ENCODE peak calls at places on chromosome 13, in six cellular contexts. One of them, this sample, is unnamed.

GRCh38 chr13:28754698-28755545 is 36.2 kb upstream of the SLC46A3 start:
- DNase-seq in heart left ventricle: peak; percentile 69
- DNase-seq in Peyer's patch: no peak
- DNase-seq in adrenal gland: peak; percentile 31
- DNase-seq in GM12878: no peak
- DNase-seq in esophagus muscularis mucosa: peak; percentile 55
- DNase-seq in this sample: no peak

GRCh38 chr13:19782049-19782726 is 557 bp downstream of the PSPC1 start:
- DNase-seq in GM12878: no peak
- DNase-seq in adrenal gland: peak; percentile 73
- DNase-seq in heart left ventricle: peak; percentile 83
- DNase-seq in Peyer's patch: peak; percentile 49
- DNase-seq in esophagus muscularis mucosa: peak; percentile 92
- DNase-seq in this sample: peak; percentile 36

GRCh38 chr13:61255035-61255796 is 160.4 kb downstream of the PCDH20 start:
- DNase-seq in esophagus muscularis mucosa: no peak
- DNase-seq in adrenal gland: no peak
- DNase-seq in Peyer's patch: no peak
- DNase-seq in heart left ventricle: no peak
- DNase-seq in GM12878: no peak
- DNase-seq in this sample: no peak

GRCh38 chr13:88022826-88023225 is 351.7 kb downstream of the SLITRK5 start:
- DNase-seq in Peyer's patch: no peak
- DNase-seq in esophagus muscularis mucosa: no peak
- DNase-seq in heart left ventricle: no peak
- DNase-seq in adrenal gland: no peak
- DNase-seq in GM12878: no peak
- DNase-seq in this sample: no peak

GRCh38 chr13:44575741-44576395 is at the start of gene TSC22D1:
- DNase-seq in Peyer's patch: peak; percentile 56
- DNase-seq in adrenal gland: peak; percentile 36
- DNase-seq in heart left ventricle: peak; percentile 72
- DNase-seq in GM12878: no peak
- DNase-seq in esophagus muscularis mucosa: no peak
- DNase-seq in this sample: peak; percentile 14

GRCh38 chr13:62544928-62545327 is 1129.3 kb upstream of the PCDH20 start:
- DNase-seq in esophagus muscularis mucosa: no peak
- DNase-seq in GM12878: no peak
- DNase-seq in Peyer's patch: no peak
- DNase-seq in heart left ventricle: no peak
- DNase-seq in adrenal gland: no peak
- DNase-seq in this sample: no peak

GRCh38 chr13:71730267-71730666 is 136.7 kb downstream of the DACH1 start:
- DNase-seq in Peyer's patch: no peak
- DNase-seq in esophagus muscularis mucosa: no peak
- DNase-seq in GM12878: no peak
- DNase-seq in heart left ventricle: no peak
- DNase-seq in adrenal gland: no peak
- DNase-seq in this sample: no peak

GRCh38 chr13:39232999-39233398 is 194.7 kb downstream of the NHLRC3 start:
- DNase-seq in esophagus muscularis mucosa: no peak
- DNase-seq in Peyer's patch: no peak
- DNase-seq in adrenal gland: no peak
- DNase-seq in GM12878: no peak
- DNase-seq in heart left ventricle: no peak
- DNase-seq in this sample: no peak

GRCh38 chr13:105991622-105992254 is 543.7 kb downstream of the EFNB2 start:
- DNase-seq in heart left ventricle: no peak
- DNase-seq in adrenal gland: no peak
- DNase-seq in esophagus muscularis mucosa: peak; percentile 50
- DNase-seq in Peyer's patch: no peak
- DNase-seq in GM12878: no peak
- DNase-seq in this sample: no peak

GRCh38 chr13:112442483-112443090 is 66.4 kb downstream of the SPACA7 start:
- DNase-seq in esophagus muscularis mucosa: peak; percentile 85
- DNase-seq in adrenal gland: no peak
- DNase-seq in GM12878: no peak
- DNase-seq in Peyer's patch: no peak
- DNase-seq in heart left ventricle: peak; percentile 39
- DNase-seq in this sample: no peak

GRCh38 chr13:67515895-67516294 is 285.8 kb upstream of the PCDH9 start:
- DNase-seq in heart left ventricle: no peak
- DNase-seq in esophagus muscularis mucosa: no peak
- DNase-seq in Peyer's patch: no peak
- DNase-seq in GM12878: no peak
- DNase-seq in adrenal gland: no peak
- DNase-seq in this sample: no peak

GRCh38 chr13:26295812-26296211 is 41.9 kb downstream of the CDK8 start:
- DNase-seq in GM12878: no peak
- DNase-seq in heart left ventricle: no peak
- DNase-seq in Peyer's patch: no peak
- DNase-seq in adrenal gland: no peak
- DNase-seq in esophagus muscularis mucosa: no peak
- DNase-seq in this sample: no peak

GRCh38 chr13:30908416-30908980 is 2.4 kb downstream of the MEDAG start:
- DNase-seq in esophagus muscularis mucosa: peak; percentile 77
- DNase-seq in adrenal gland: peak; percentile 21
- DNase-seq in Peyer's patch: no peak
- DNase-seq in heart left ventricle: no peak
- DNase-seq in GM12878: no peak
- DNase-seq in this sample: no peak

GRCh38 chr13:20369886-20370361 is 137.8 kb upstream of the GJB6 start:
- DNase-seq in esophagus muscularis mucosa: no peak
- DNase-seq in Peyer's patch: no peak
- DNase-seq in adrenal gland: no peak
- DNase-seq in GM12878: peak; percentile 59
- DNase-seq in heart left ventricle: no peak
- DNase-seq in this sample: no peak

GRCh38 chr13:85586422-85586831 is 212.8 kb downstream of the SLITRK6 start:
- DNase-seq in Peyer's patch: no peak
- DNase-seq in heart left ventricle: no peak
- DNase-seq in GM12878: no peak
- DNase-seq in esophagus muscularis mucosa: no peak
- DNase-seq in adrenal gland: no peak
- DNase-seq in this sample: no peak

GRCh38 chr13:68378294-68378693 is 1148.2 kb upstream of the PCDH9 start:
- DNase-seq in heart left ventricle: no peak
- DNase-seq in adrenal gland: no peak
- DNase-seq in esophagus muscularis mucosa: no peak
- DNase-seq in GM12878: no peak
- DNase-seq in Peyer's patch: no peak
- DNase-seq in this sample: no peak

GRCh38 chr13:31444266-31444862 is 244.6 kb downstream of the B3GLCT start:
- DNase-seq in adrenal gland: no peak
- DNase-seq in GM12878: no peak
- DNase-seq in Peyer's patch: no peak
- DNase-seq in heart left ventricle: no peak
- DNase-seq in esophagus muscularis mucosa: no peak
- DNase-seq in this sample: no peak

GRCh38 chr13:80040977-80041310 is 300.0 kb downstream of the SPRY2 start:
- DNase-seq in esophagus muscularis mucosa: no peak
- DNase-seq in heart left ventricle: no peak
- DNase-seq in GM12878: no peak
- DNase-seq in adrenal gland: no peak
- DNase-seq in Peyer's patch: no peak
- DNase-seq in this sample: no peak

GRCh38 chr13:20231839-20232555 is at the start of gene GJB6:
- DNase-seq in esophagus muscularis mucosa: no peak
- DNase-seq in Peyer's patch: no peak
- DNase-seq in adrenal gland: no peak
- DNase-seq in GM12878: no peak
- DNase-seq in heart left ventricle: no peak
- DNase-seq in this sample: peak; percentile 66

GRCh38 chr13:113109151-113110047 is 3.8 kb downstream of the F7 start:
- DNase-seq in GM12878: no peak
- DNase-seq in heart left ventricle: peak; percentile 48
- DNase-seq in esophagus muscularis mucosa: no peak
- DNase-seq in Peyer's patch: no peak
- DNase-seq in adrenal gland: no peak
- DNase-seq in this sample: no peak

GRCh38 chr13:46168818-46169217 is 13.2 kb downstream of the LCP1 start:
- DNase-seq in GM12878: no peak
- DNase-seq in Peyer's patch: no peak
- DNase-seq in adrenal gland: no peak
- DNase-seq in heart left ventricle: no peak
- DNase-seq in esophagus muscularis mucosa: no peak
- DNase-seq in this sample: no peak

GRCh38 chr13:46170268-46170667 is 11.7 kb downstream of the LCP1 start:
- DNase-seq in esophagus muscularis mucosa: no peak
- DNase-seq in Peyer's patch: no peak
- DNase-seq in heart left ventricle: no peak
- DNase-seq in GM12878: no peak
- DNase-seq in adrenal gland: no peak
- DNase-seq in this sample: no peak

GRCh38 chr13:46166947-46167610 is 14.9 kb downstream of the LCP1 start:
- DNase-seq in Peyer's patch: no peak
- DNase-seq in GM12878: no peak
- DNase-seq in adrenal gland: no peak
- DNase-seq in heart left ventricle: no peak
- DNase-seq in esophagus muscularis mucosa: no peak
- DNase-seq in this sample: no peak

GRCh38 chr13:46166221-46166584 is 15.8 kb downstream of the LCP1 start:
- DNase-seq in GM12878: no peak
- DNase-seq in heart left ventricle: no peak
- DNase-seq in Peyer's patch: no peak
- DNase-seq in adrenal gland: no peak
- DNase-seq in esophagus muscularis mucosa: no peak
- DNase-seq in this sample: no peak

GRCh38 chr13:46168341-46168740 is 13.6 kb downstream of the LCP1 start:
- DNase-seq in adrenal gland: peak; percentile 39
- DNase-seq in Peyer's patch: no peak
- DNase-seq in heart left ventricle: no peak
- DNase-seq in esophagus muscularis mucosa: no peak
- DNase-seq in GM12878: no peak
- DNase-seq in this sample: no peak
- TF ChIP-seq POLR2A in adrenal gland: no peak
- TF ChIP-seq POLR2A in Peyer's patch: no peak
- TF ChIP-seq POLR2A in heart left ventricle: no peak
- TF ChIP-seq POLR2A in esophagus muscularis mucosa: no peak
- TF ChIP-seq POLR2A in GM12878: peak; percentile 72
- TF ChIP-seq POLR2A in this sample: peak; percentile 87

GRCh38 chr13:40800559-40800958 is 11.1 kb downstream of the SLC25A15 start:
- DNase-seq in Peyer's patch: no peak
- DNase-seq in esophagus muscularis mucosa: no peak
- DNase-seq in GM12878: no peak
- DNase-seq in adrenal gland: no peak
- DNase-seq in heart left ventricle: no peak
- DNase-seq in this sample: no peak

GRCh38 chr13:40799508-40799907 is 10.1 kb downstream of the SLC25A15 start:
- DNase-seq in heart left ventricle: no peak
- DNase-seq in GM12878: no peak
- DNase-seq in esophagus muscularis mucosa: no peak
- DNase-seq in adrenal gland: no peak
- DNase-seq in Peyer's patch: no peak
- DNase-seq in this sample: no peak

GRCh38 chr13:40801255-40802217 is 12.1 kb downstream of the SLC25A15 start:
- DNase-seq in Peyer's patch: no peak
- DNase-seq in adrenal gland: no peak
- DNase-seq in heart left ventricle: no peak
- DNase-seq in esophagus muscularis mucosa: no peak
- DNase-seq in GM12878: no peak
- DNase-seq in this sample: no peak

GRCh38 chr13:40796649-40797048 is 7.2 kb downstream of the SLC25A15 start:
- DNase-seq in GM12878: no peak
- DNase-seq in adrenal gland: no peak
- DNase-seq in Peyer's patch: no peak
- DNase-seq in esophagus muscularis mucosa: no peak
- DNase-seq in heart left ventricle: no peak
- DNase-seq in this sample: no peak

GRCh38 chr13:40798380-40798779 is 9.0 kb downstream of the SLC25A15 start:
- DNase-seq in adrenal gland: no peak
- DNase-seq in GM12878: no peak
- DNase-seq in esophagus muscularis mucosa: no peak
- DNase-seq in heart left ventricle: no peak
- DNase-seq in Peyer's patch: no peak
- DNase-seq in this sample: no peak
- TF ChIP-seq POLR2A in adrenal gland: no peak
- TF ChIP-seq POLR2A in GM12878: no peak
- TF ChIP-seq POLR2A in esophagus muscularis mucosa: no peak
- TF ChIP-seq POLR2A in heart left ventricle: no peak
- TF ChIP-seq POLR2A in Peyer's patch: no peak
- TF ChIP-seq POLR2A in this sample: no peak

DNA sequence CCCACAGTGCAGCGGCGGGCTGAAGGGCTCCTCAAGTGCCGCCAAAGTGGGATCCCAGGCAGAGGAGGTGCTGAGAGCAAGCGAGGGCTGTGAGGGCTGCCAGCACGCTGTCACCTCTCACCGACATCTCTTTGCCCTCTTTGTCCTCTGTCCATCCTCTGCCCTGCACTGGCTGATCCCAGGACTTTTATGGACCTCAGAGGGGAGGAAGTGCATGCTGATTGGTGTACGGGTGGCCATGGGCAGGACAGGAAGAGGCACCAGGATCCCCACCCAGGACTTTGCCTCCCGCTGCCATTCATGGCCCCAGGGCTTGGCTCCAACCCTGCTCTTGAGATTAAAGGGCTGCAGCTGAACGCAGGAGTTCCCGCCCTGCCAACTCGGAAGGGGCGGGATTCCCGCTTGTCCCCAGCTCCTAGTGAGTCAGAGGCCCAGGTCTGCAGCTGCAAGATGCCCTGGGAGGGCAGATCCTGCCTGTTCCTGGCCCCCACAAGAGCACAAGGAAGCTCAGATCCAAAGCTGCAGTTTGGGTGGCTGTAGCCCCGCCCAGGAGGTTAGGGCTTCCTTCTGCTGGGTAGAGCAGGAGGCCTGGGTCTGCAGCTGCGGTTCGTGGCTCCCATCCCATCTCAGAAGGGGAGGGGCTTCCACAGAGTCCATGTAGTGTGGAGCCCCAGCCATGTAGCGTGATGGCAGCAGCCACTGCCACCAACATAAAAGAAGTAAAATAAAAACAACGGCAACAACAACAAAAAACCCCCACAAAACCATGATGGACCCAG is 1716.7 kb downstream of the SLITRK1 start:
- DNase-seq in esophagus muscularis mucosa: no peak
- DNase-seq in Peyer's patch: no peak
- DNase-seq in heart left ventricle: peak; percentile 27
- DNase-seq in adrenal gland: no peak
- DNase-seq in GM12878: no peak
- DNase-seq in this sample: no peak
- TF ChIP-seq POLR2A in esophagus muscularis mucosa: no peak
- TF ChIP-seq POLR2A in Peyer's patch: no peak
- TF ChIP-seq POLR2A in heart left ventricle: no peak
- TF ChIP-seq POLR2A in adrenal gland: no peak
- TF ChIP-seq POLR2A in GM12878: no peak
- TF ChIP-seq POLR2A in this sample: no peak

DNA sequence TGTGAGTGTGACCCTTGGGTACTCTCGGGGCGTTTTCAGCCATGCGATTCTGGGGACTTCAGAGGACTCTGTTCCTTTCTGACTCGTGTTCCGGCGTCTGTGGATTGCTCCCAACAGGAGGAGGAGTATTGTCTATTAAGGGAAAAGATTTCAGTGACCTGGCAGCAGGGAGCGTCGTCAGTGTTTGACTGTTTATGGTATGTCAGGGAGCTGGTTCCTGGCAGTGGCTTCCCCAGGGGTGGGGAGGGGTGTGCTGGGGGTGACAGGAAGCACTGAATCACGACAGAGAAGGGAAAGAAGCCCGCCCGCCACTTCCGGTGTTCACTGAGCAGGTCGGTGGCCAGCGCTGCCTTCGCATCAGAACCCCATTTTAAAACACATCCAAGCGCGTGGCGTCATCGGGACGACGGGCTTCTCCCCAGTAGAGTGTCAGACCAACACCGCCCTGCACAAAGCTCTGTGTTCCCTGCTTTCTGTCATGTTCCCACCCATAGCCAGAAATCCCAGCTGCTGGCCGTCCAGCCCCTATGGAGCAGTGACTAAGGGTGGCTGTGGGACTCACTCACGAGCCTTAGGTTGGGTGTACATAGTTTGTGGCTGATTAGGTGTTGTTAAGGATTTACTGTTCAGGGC is 33.8 kb downstream of the COL4A2 start:
- DNase-seq in adrenal gland: peak; percentile 68
- DNase-seq in Peyer's patch: peak; percentile 50
- DNase-seq in GM12878: no peak
- DNase-seq in esophagus muscularis mucosa: peak; percentile 98
- DNase-seq in heart left ventricle: peak; percentile 86
- DNase-seq in this sample: no peak
- TF ChIP-seq POLR2A in adrenal gland: no peak
- TF ChIP-seq POLR2A in Peyer's patch: no peak
- TF ChIP-seq POLR2A in GM12878: no peak
- TF ChIP-seq POLR2A in esophagus muscularis mucosa: no peak
- TF ChIP-seq POLR2A in heart left ventricle: no peak
- TF ChIP-seq POLR2A in this sample: no peak

This sample was measured in GM12891.